ENCODE peak calls at places on chromosomes 5 and 9, in eight cellular contexts. S is NAMALWA; J is RCC 7860; D is Right ventricle myocardium superior; I is NCI-H345; O is glomerular endothelial cell; U is CD8-positive, alpha-beta memory T cell; H is NCI-H2227 treated with DMSO at 0.1 percent for 48 hours. N is an unnamed sample.

GRCh38 chr9:130243015-130243881 is 22.3 kb upstream of the HMCN2 start:
- DNase-seq in S (peak; percentile 85), J (peak; percentile 82), D (peak; percentile 89), I (peak; percentile 72), O (no peak), U (peak; percentile 74), H (no peak), N (no peak)

GRCh38 chr5:83844320-83845068 is 123.8 kb upstream of the HAPLN1 start:
- DNase-seq in S (no peak), J (peak; percentile 3), D (no peak), I (no peak), O (no peak), U (no peak), H (no peak), N (no peak)

GRCh38 chr5:72633649-72634048 is 126.4 kb upstream of the ZNF366 start:
- DNase-seq in S (no peak), J (no peak), D (no peak), I (no peak), O (no peak), U (no peak), H (no peak), N (no peak)

GRCh38 chr9:127919253-127919815 is 2.5 kb upstream of the ST6GALNAC4 start:
- DNase-seq in S (no peak), J (peak; percentile 100), D (peak; percentile 89), I (no peak), O (peak; percentile 94), U (no peak), H (no peak), N (peak; percentile 97)

GRCh38 chr9:136313111-136314055 is 9.5 kb upstream of the CCDC187 start:
- DNase-seq in S (no peak), J (no peak), D (no peak), I (no peak), O (no peak), U (no peak), H (no peak), N (no peak)

GRCh38 chr5:17737087-17737486 is 102.8 kb downstream of the TAF11L14 start:
- DNase-seq in S (no peak), J (no peak), D (no peak), I (no peak), O (no peak), U (no peak), H (no peak), N (no peak)

GRCh38 chr5:173739741-173740140 is 123.3 kb upstream of the BOD1 start:
- DNase-seq in S (no peak), J (no peak), D (no peak), I (no peak), O (no peak), U (no peak), H (no peak), N (no peak)

GRCh38 chr5:74810915-74811314 is 43.9 kb downstream of the NSA2 start:
- DNase-seq in S (no peak), J (peak; percentile 17), D (no peak), I (no peak), O (no peak), U (no peak), H (no peak), N (no peak)

GRCh38 chr9:109542922-109543321 is 44.8 kb upstream of the PTPN3 start:
- DNase-seq in S (no peak), J (no peak), D (no peak), I (no peak), O (no peak), U (no peak), H (no peak), N (no peak)

GRCh38 chr5:58094031-58094430 is 365.9 kb downstream of the PLK2 start:
- DNase-seq in S (no peak), J (peak; percentile 5), D (no peak), I (no peak), O (no peak), U (no peak), H (no peak), N (no peak)

GRCh38 chr5:172503925-172504730 is 49.8 kb upstream of the SH3PXD2B start:
- DNase-seq in S (no peak), J (no peak), D (peak; percentile 87), I (no peak), O (no peak), U (no peak), H (no peak), N (no peak)

GRCh38 chr9:110189001-110189400 is 19.0 kb downstream of the C9orf152 start:
- DNase-seq in S (peak; percentile 28), J (no peak), D (peak; percentile 50), I (peak; percentile 41), O (no peak), U (no peak), H (no peak), N (peak; percentile 48)

GRCh38 chr5:132203916-132204315 is 23.7 kb downstream of the P4HA2 start:
- DNase-seq in S (no peak), J (no peak), D (no peak), I (no peak), O (no peak), U (no peak), H (no peak), N (no peak)

GRCh38 chr5:135709103-135709660 is 125.3 kb upstream of the SLC25A48 start:
- DNase-seq in S (no peak), J (no peak), D (no peak), I (no peak), O (no peak), U (no peak), H (no peak), N (no peak)

GRCh38 chr9:95499847-95500246 is 16.9 kb downstream of the PTCH1 start:
- DNase-seq in S (no peak), J (no peak), D (no peak), I (no peak), O (no peak), U (no peak), H (no peak), N (no peak)

GRCh38 chr9:125558453-125559084 is 148.4 kb downstream of the MAPKAP1 start:
- DNase-seq in S (peak; percentile 82), J (peak; percentile 60), D (no peak), I (peak; percentile 72), O (peak; percentile 61), U (peak; percentile 14), H (peak; percentile 37), N (peak; percentile 60)

GRCh38 chr5:80686757-80687156 is 32.0 kb upstream of the DHFR start:
- DNase-seq in S (peak; percentile 38), J (peak; percentile 5), D (no peak), I (no peak), O (no peak), U (no peak), H (peak; percentile 12), N (no peak)

GRCh38 chr5:134041570-134042411 is 37.0 kb upstream of the VDAC1 start:
- DNase-seq in S (no peak), J (no peak), D (no peak), I (no peak), O (no peak), U (no peak), H (no peak), N (no peak)

GRCh38 chr9:110443146-110443877 is 105.6 kb upstream of the TXNDC8 start:
- DNase-seq in S (no peak), J (no peak), D (no peak), I (peak; percentile 69), O (no peak), U (no peak), H (no peak), N (no peak)

GRCh38 chr5:96175090-96175489 is 213.4 kb upstream of the ELL2 start:
- DNase-seq in S (peak; percentile 65), J (no peak), D (no peak), I (no peak), O (no peak), U (no peak), H (no peak), N (no peak)